ENCODE peak calls at places on chromosomes 11 and 22, in eight cellular contexts. One of them, this sample, is unnamed.

GRCh38 chr11:68461284-68461861 is 821 bp downstream of the PPP6R3 start:
- DNase-seq in neuronal stem cell: no peak
- DNase-seq in aorta: no peak
- DNase-seq in MM.1S: peak; percentile 8
- DNase-seq in prostate gland: no peak
- DNase-seq in mammary epithelial cell: peak; percentile 21
- DNase-seq in GM23248: peak; percentile 52
- DNase-seq in CD4-positive, CD25-positive, alpha-beta regulatory T cell: peak; percentile 16
- DNase-seq in this sample: peak; percentile 22

GRCh38 chr11:27697679-27698275 is 2.5 kb downstream of the BDNF start:
- DNase-seq in CD4-positive, CD25-positive, alpha-beta regulatory T cell: no peak
- DNase-seq in mammary epithelial cell: no peak
- DNase-seq in neuronal stem cell: no peak
- DNase-seq in MM.1S: no peak
- DNase-seq in prostate gland: no peak
- DNase-seq in aorta: no peak
- DNase-seq in GM23248: peak; percentile 48
- DNase-seq in this sample: no peak

GRCh38 chr11:122209619-122210377 is 93.8 kb upstream of the BLID start:
- DNase-seq in neuronal stem cell: no peak
- DNase-seq in CD4-positive, CD25-positive, alpha-beta regulatory T cell: no peak
- DNase-seq in prostate gland: no peak
- DNase-seq in MM.1S: no peak
- DNase-seq in GM23248: peak; percentile 83
- DNase-seq in mammary epithelial cell: no peak
- DNase-seq in aorta: no peak
- DNase-seq in this sample: no peak

GRCh38 chr11:19419813-19420212 is 179.1 kb upstream of the E2F8 start:
- DNase-seq in neuronal stem cell: no peak
- DNase-seq in mammary epithelial cell: peak; percentile 41
- DNase-seq in GM23248: peak; percentile 61
- DNase-seq in prostate gland: no peak
- DNase-seq in aorta: no peak
- DNase-seq in CD4-positive, CD25-positive, alpha-beta regulatory T cell: no peak
- DNase-seq in MM.1S: no peak
- DNase-seq in this sample: no peak

GRCh38 chr11:43403357-43404231 is 44.9 kb downstream of the TTC17 start:
- DNase-seq in CD4-positive, CD25-positive, alpha-beta regulatory T cell: no peak
- DNase-seq in MM.1S: no peak
- DNase-seq in aorta: no peak
- DNase-seq in prostate gland: no peak
- DNase-seq in neuronal stem cell: no peak
- DNase-seq in GM23248: no peak
- DNase-seq in mammary epithelial cell: no peak
- DNase-seq in this sample: no peak

GRCh38 chr22:33969052-33969451 is 48.8 kb upstream of the LARGE1 start:
- DNase-seq in prostate gland: no peak
- DNase-seq in neuronal stem cell: no peak
- DNase-seq in aorta: no peak
- DNase-seq in GM23248: no peak
- DNase-seq in mammary epithelial cell: peak; percentile 78
- DNase-seq in CD4-positive, CD25-positive, alpha-beta regulatory T cell: no peak
- DNase-seq in MM.1S: no peak
- DNase-seq in this sample: no peak

GRCh38 chr11:8122173-8122572 is 41.2 kb downstream of the TUB start:
- DNase-seq in GM23248: no peak
- DNase-seq in aorta: no peak
- DNase-seq in MM.1S: no peak
- DNase-seq in mammary epithelial cell: no peak
- DNase-seq in CD4-positive, CD25-positive, alpha-beta regulatory T cell: no peak
- DNase-seq in neuronal stem cell: no peak
- DNase-seq in prostate gland: no peak
- DNase-seq in this sample: no peak

GRCh38 chr11:43937434-43938411 is 4.7 kb upstream of the C11orf96 start:
- DNase-seq in mammary epithelial cell: peak; percentile 69
- DNase-seq in CD4-positive, CD25-positive, alpha-beta regulatory T cell: no peak
- DNase-seq in aorta: peak; percentile 71
- DNase-seq in neuronal stem cell: no peak
- DNase-seq in MM.1S: no peak
- DNase-seq in GM23248: peak; percentile 83
- DNase-seq in prostate gland: no peak
- DNase-seq in this sample: no peak

GRCh38 chr11:65500262-65501004 is 1.6 kb downstream of the MALAT1 start:
- DNase-seq in neuronal stem cell: no peak
- DNase-seq in mammary epithelial cell: peak; percentile 49
- DNase-seq in MM.1S: peak; percentile 55
- DNase-seq in GM23248: peak; percentile 79
- DNase-seq in CD4-positive, CD25-positive, alpha-beta regulatory T cell: peak; percentile 57
- DNase-seq in prostate gland: no peak
- DNase-seq in aorta: no peak
- DNase-seq in this sample: peak; percentile 42

GRCh38 chr11:34602245-34602644 is 18.6 kb upstream of the EHF start:
- DNase-seq in MM.1S: no peak
- DNase-seq in mammary epithelial cell: no peak
- DNase-seq in aorta: no peak
- DNase-seq in neuronal stem cell: no peak
- DNase-seq in CD4-positive, CD25-positive, alpha-beta regulatory T cell: no peak
- DNase-seq in GM23248: no peak
- DNase-seq in prostate gland: no peak
- DNase-seq in this sample: no peak

GRCh38 chr22:19070397-19071169 is 51.6 kb downstream of the DGCR2 start:
- DNase-seq in MM.1S: no peak
- DNase-seq in CD4-positive, CD25-positive, alpha-beta regulatory T cell: no peak
- DNase-seq in aorta: no peak
- DNase-seq in prostate gland: no peak
- DNase-seq in mammary epithelial cell: no peak
- DNase-seq in neuronal stem cell: no peak
- DNase-seq in GM23248: no peak
- DNase-seq in this sample: no peak

GRCh38 chr22:37748659-37749058 is 51.8 kb downstream of the TRIOBP start:
- DNase-seq in mammary epithelial cell: no peak
- DNase-seq in prostate gland: no peak
- DNase-seq in MM.1S: no peak
- DNase-seq in aorta: no peak
- DNase-seq in GM23248: no peak
- DNase-seq in CD4-positive, CD25-positive, alpha-beta regulatory T cell: no peak
- DNase-seq in neuronal stem cell: no peak
- DNase-seq in this sample: no peak

GRCh38 chr11:117989351-117990102 is 3.3 kb downstream of the IL10RA start:
- DNase-seq in aorta: no peak
- DNase-seq in GM23248: no peak
- DNase-seq in CD4-positive, CD25-positive, alpha-beta regulatory T cell: no peak
- DNase-seq in mammary epithelial cell: no peak
- DNase-seq in neuronal stem cell: no peak
- DNase-seq in MM.1S: no peak
- DNase-seq in prostate gland: no peak
- DNase-seq in this sample: no peak

GRCh38 chr11:9664276-9665171 is 647 bp downstream of the SWAP70 start:
- DNase-seq in GM23248: peak; percentile 78
- DNase-seq in MM.1S: peak; percentile 28
- DNase-seq in aorta: peak; percentile 79
- DNase-seq in CD4-positive, CD25-positive, alpha-beta regulatory T cell: peak; percentile 24
- DNase-seq in mammary epithelial cell: peak; percentile 51
- DNase-seq in neuronal stem cell: no peak
- DNase-seq in prostate gland: peak; percentile 19
- DNase-seq in this sample: no peak

GRCh38 chr22:27391092-27391770 is 410.3 kb downstream of the MN1 start:
- DNase-seq in neuronal stem cell: no peak
- DNase-seq in CD4-positive, CD25-positive, alpha-beta regulatory T cell: no peak
- DNase-seq in MM.1S: no peak
- DNase-seq in aorta: peak; percentile 83
- DNase-seq in GM23248: peak; percentile 12
- DNase-seq in mammary epithelial cell: no peak
- DNase-seq in prostate gland: no peak
- DNase-seq in this sample: no peak

DNA sequence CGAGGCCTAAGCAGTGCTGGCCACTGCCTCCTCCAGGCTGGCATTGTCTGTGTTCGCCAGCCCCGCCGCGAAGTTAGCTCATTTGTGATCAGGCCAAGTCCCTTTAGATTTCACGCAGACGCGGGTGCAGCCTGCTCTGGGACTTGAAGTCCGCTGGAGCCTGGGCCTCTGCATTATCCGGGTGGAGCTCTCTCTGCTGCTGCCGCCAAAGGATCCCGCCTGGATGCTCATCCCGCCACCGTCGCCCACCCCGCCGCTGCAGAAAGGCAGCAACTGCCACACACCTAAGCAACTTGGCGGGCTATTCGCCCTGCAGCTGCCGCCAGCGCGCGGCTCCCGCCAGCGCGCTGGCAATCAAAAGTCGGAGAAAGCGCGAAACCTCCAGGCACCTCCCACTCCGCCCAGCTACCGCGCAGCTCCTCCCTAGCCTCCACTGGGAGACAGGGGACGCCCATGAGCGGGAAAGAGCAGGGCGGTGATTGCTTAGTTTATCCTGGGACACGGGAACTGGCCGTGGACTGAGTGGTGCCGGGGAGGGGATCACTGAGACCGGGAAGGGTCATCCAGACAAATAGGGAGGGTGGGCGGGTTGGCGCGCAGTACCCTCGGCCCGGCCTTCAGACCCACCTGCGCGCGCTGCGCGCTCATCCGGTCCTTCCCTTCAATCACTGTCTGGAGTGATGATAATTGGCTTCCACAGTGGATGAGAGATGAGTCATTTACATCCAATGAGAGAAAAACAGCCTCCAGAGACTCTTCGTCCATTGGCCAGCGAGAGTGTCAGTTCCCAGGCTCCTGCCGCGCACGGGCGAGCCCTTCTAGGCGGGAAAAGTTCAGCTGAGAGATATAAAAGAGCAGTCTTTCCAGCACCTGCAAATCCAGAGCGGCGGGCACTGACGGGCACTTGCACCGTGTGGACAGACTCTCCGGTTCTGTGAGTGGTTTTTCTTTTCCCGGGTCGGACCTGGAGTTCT is at the start of gene FAM111B:
- DNase-seq in neuronal stem cell: peak; percentile 85
- DNase-seq in MM.1S: peak; percentile 98
- DNase-seq in GM23248: peak; percentile 85
- DNase-seq in prostate gland: peak; percentile 93
- DNase-seq in CD4-positive, CD25-positive, alpha-beta regulatory T cell: peak; percentile 61
- DNase-seq in mammary epithelial cell: peak; percentile 97
- DNase-seq in aorta: peak; percentile 91
- DNase-seq in this sample: peak; percentile 80
- H3K27ac ChIP-seq in neuronal stem cell: peak within 1 kb of the TSS; percentile 58
- H3K27ac ChIP-seq in MM.1S: peak within 1 kb of the TSS; percentile 80
- H3K27ac ChIP-seq in GM23248: no peak within 1 kb of the TSS
- H3K27ac ChIP-seq in prostate gland: peak within 1 kb of the TSS; percentile 76
- H3K27ac ChIP-seq in CD4-positive, CD25-positive, alpha-beta regulatory T cell: peak within 1 kb of the TSS; percentile 43
- H3K27ac ChIP-seq in mammary epithelial cell: peak within 1 kb of the TSS; percentile 5
- H3K27ac ChIP-seq in aorta: no peak within 1 kb of the TSS
- H3K27ac ChIP-seq in this sample: peak within 1 kb of the TSS; percentile 30

GRCh38 chr22:47739216-47739615 is 976.8 kb downstream of the TBC1D22A start:
- DNase-seq in neuronal stem cell: no peak
- DNase-seq in prostate gland: no peak
- DNase-seq in CD4-positive, CD25-positive, alpha-beta regulatory T cell: no peak
- DNase-seq in MM.1S: no peak
- DNase-seq in GM23248: no peak
- DNase-seq in mammary epithelial cell: no peak
- DNase-seq in aorta: no peak
- DNase-seq in this sample: no peak
- H3K9me3 ChIP-seq in neuronal stem cell: no peaks in the 10 kb centered on the region
- H3K9me3 ChIP-seq in prostate gland: no peaks in the 10 kb centered on the region
- H3K9me3 ChIP-seq in CD4-positive, CD25-positive, alpha-beta regulatory T cell: no peaks in the 10 kb centered on the region
- H3K9me3 ChIP-seq in MM.1S: no peaks in the 10 kb centered on the region
- H3K9me3 ChIP-seq in GM23248: no peaks in the 10 kb centered on the region
- H3K9me3 ChIP-seq in mammary epithelial cell: peaks cover 44% of the 10 kb centered on the region
- H3K9me3 ChIP-seq in aorta: no peaks in the 10 kb centered on the region
- H3K9me3 ChIP-seq in this sample: no peaks in the 10 kb centered on the region

GRCh38 chr11:93572171-93572570 is 29.0 kb upstream of the SMCO4 start:
- DNase-seq in GM23248: no peak
- DNase-seq in aorta: no peak
- DNase-seq in prostate gland: no peak
- DNase-seq in mammary epithelial cell: no peak
- DNase-seq in CD4-positive, CD25-positive, alpha-beta regulatory T cell: no peak
- DNase-seq in MM.1S: no peak
- DNase-seq in neuronal stem cell: no peak
- DNase-seq in this sample: no peak

GRCh38 chr11:93569496-93569895 is 26.3 kb upstream of the SMCO4 start:
- DNase-seq in MM.1S: no peak
- DNase-seq in CD4-positive, CD25-positive, alpha-beta regulatory T cell: no peak
- DNase-seq in mammary epithelial cell: no peak
- DNase-seq in prostate gland: no peak
- DNase-seq in GM23248: no peak
- DNase-seq in aorta: no peak
- DNase-seq in neuronal stem cell: no peak
- DNase-seq in this sample: no peak

GRCh38 chr11:93572621-93573020 is 29.4 kb upstream of the SMCO4 start:
- DNase-seq in GM23248: no peak
- DNase-seq in neuronal stem cell: no peak
- DNase-seq in mammary epithelial cell: no peak
- DNase-seq in MM.1S: no peak
- DNase-seq in CD4-positive, CD25-positive, alpha-beta regulatory T cell: no peak
- DNase-seq in aorta: no peak
- DNase-seq in prostate gland: no peak
- DNase-seq in this sample: no peak

GRCh38 chr11:93571612-93572011 is 28.4 kb upstream of the SMCO4 start:
- DNase-seq in MM.1S: no peak
- DNase-seq in aorta: no peak
- DNase-seq in mammary epithelial cell: no peak
- DNase-seq in neuronal stem cell: no peak
- DNase-seq in prostate gland: no peak
- DNase-seq in GM23248: no peak
- DNase-seq in CD4-positive, CD25-positive, alpha-beta regulatory T cell: no peak
- DNase-seq in this sample: no peak

DNA sequence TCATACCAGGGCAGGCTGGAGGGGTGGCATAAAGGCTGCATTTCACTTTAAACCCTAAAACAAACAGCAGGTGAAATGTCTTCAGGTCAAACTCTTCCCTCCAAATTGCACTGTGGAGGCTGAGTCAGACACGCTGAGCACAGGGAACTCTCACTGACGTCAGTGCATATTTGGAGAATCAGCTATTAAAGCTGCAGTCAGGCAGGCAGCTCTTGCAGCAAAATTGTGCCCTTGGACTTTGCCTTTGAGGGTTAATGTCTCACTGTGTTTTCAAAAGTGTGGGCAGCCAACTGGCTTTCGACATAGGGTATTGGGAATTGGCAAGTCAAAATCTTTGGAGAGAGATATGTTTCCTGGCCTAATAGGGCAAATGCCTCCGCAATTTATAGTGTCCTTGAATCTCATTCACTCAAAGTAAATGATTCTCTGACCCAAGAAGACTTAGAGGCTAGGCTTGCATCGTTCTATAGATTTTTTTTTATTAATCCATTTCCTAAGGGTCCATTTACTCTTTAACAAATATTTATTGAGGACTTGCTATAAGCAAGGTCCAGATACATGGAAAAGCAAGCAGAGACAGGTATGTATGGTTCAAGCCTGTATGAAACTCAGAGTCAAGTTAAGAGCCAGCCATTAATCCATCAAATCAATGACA is 27.7 kb upstream of the SMCO4 start:
- DNase-seq in CD4-positive, CD25-positive, alpha-beta regulatory T cell: no peak
- DNase-seq in prostate gland: peak; percentile 10
- DNase-seq in GM23248: peak; percentile 80
- DNase-seq in MM.1S: no peak
- DNase-seq in mammary epithelial cell: peak; percentile 51
- DNase-seq in aorta: no peak
- DNase-seq in neuronal stem cell: no peak
- DNase-seq in this sample: no peak
- H3K27ac ChIP-seq in CD4-positive, CD25-positive, alpha-beta regulatory T cell: no peak overlapping the region
- H3K27ac ChIP-seq in prostate gland: no peak overlapping the region
- H3K27ac ChIP-seq in GM23248: no peak overlapping the region
- H3K27ac ChIP-seq in MM.1S: no peak overlapping the region
- H3K27ac ChIP-seq in mammary epithelial cell: no peak overlapping the region
- H3K27ac ChIP-seq in aorta: no peak overlapping the region
- H3K27ac ChIP-seq in neuronal stem cell: no peak overlapping the region
- H3K27ac ChIP-seq in this sample: no peak overlapping the region

GRCh38 chr11:99509863-99510262 is 489.1 kb downstream of the CNTN5 start:
- DNase-seq in MM.1S: no peak
- DNase-seq in CD4-positive, CD25-positive, alpha-beta regulatory T cell: no peak
- DNase-seq in aorta: no peak
- DNase-seq in GM23248: no peak
- DNase-seq in prostate gland: no peak
- DNase-seq in mammary epithelial cell: no peak
- DNase-seq in neuronal stem cell: no peak
- DNase-seq in this sample: no peak
- H3K9me3 ChIP-seq in MM.1S: no peaks in the 10 kb centered on the region
- H3K9me3 ChIP-seq in CD4-positive, CD25-positive, alpha-beta regulatory T cell: no peaks in the 10 kb centered on the region
- H3K9me3 ChIP-seq in aorta: no peaks in the 10 kb centered on the region
- H3K9me3 ChIP-seq in GM23248: no peaks in the 10 kb centered on the region
- H3K9me3 ChIP-seq in prostate gland: no peaks in the 10 kb centered on the region
- H3K9me3 ChIP-seq in mammary epithelial cell: no peaks in the 10 kb centered on the region
- H3K9me3 ChIP-seq in neuronal stem cell: no peaks in the 10 kb centered on the region
- H3K9me3 ChIP-seq in this sample: no peaks in the 10 kb centered on the region

This sample was measured in CD4-positive, alpha-beta memory T cell.